ENCODE peak calls at places on chromosomes 6 and 20, in seven cellular contexts. O is fibroblast of the aortic adventitia, V is breast epithelium, Y is SW 1271, D is T-helper 2 cell, Z is brain microvascular endothelial cell, L is AG08396. P is an unnamed sample.
A peak's percentile ranks its signal among the peaks of the same experiment; 100 is the strongest.

GRCh38 chr6:127520061-127520460 is 926 bp upstream of the MTCL3 start:
- DNase-seq in O (peak; percentile 46), V (no peak), Y (no peak), D (peak; percentile 19), Z (peak; percentile 16), L (peak; percentile 21), P (no peak)

GRCh38 chr6:115969207-115969929 is 91.3 kb downstream of the FRK start:
- DNase-seq in O (peak; percentile 3), V (no peak), Y (no peak), D (no peak), Z (peak; percentile 1), L (peak; percentile 7), P (no peak)

GRCh38 chr6:21742238-21742660 is 148.7 kb downstream of the SOX4 start:
- DNase-seq in O (peak; percentile 66), V (no peak), Y (no peak), D (no peak), Z (peak; percentile 78), L (peak; percentile 35), P (no peak)

GRCh38 chr6:37417393-37417792 is 15.6 kb upstream of the CMTR1 start:
- DNase-seq in O (no peak), V (no peak), Y (no peak), D (no peak), Z (no peak), L (no peak), P (no peak)

GRCh38 chr6:3403244-3404154 is 53.4 kb downstream of the SLC22A23 start:
- DNase-seq in O (no peak), V (no peak), Y (no peak), D (no peak), Z (no peak), L (no peak), P (peak; percentile 70)

GRCh38 chr6:43202451-43202850 is 20.5 kb downstream of the CUL9 start:
- DNase-seq in O (no peak), V (no peak), Y (no peak), D (no peak), Z (no peak), L (no peak), P (no peak)

GRCh38 chr6:107972413-107973096 is 14.5 kb upstream of the SEC63 start:
- DNase-seq in O (no peak), V (no peak), Y (no peak), D (no peak), Z (no peak), L (no peak), P (no peak)

GRCh38 chr6:145349950-145350510 is 385.3 kb downstream of the EPM2A start:
- DNase-seq in O (no peak), V (no peak), Y (no peak), D (no peak), Z (no peak), L (no peak), P (no peak)

GRCh38 chr6:145845557-145845956 is 31.0 kb upstream of the FBXO30 start:
- DNase-seq in O (no peak), V (no peak), Y (no peak), D (no peak), Z (no peak), L (no peak), P (no peak)

GRCh38 chr20:47392015-47392720 is 35.7 kb upstream of the ZMYND8 start:
- DNase-seq in O (peak; percentile 97), V (no peak), Y (peak; percentile 71), D (no peak), Z (peak; percentile 97), L (peak; percentile 81), P (no peak)

GRCh38 chr6:36120539-36120938 is 9.8 kb upstream of the MAPK13 start:
- DNase-seq in O (no peak), V (peak; percentile 39), Y (no peak), D (peak; percentile 89), Z (no peak), L (no peak), P (no peak)

GRCh38 chr20:17967595-17968365 is 814 bp downstream of the SNX5 start:
- DNase-seq in O (peak; percentile 66), V (no peak), Y (peak; percentile 37), D (peak; percentile 69), Z (no peak), L (peak; percentile 46), P (peak; percentile 28)

GRCh38 chr6:11999245-11999644 is 12.9 kb upstream of the HIVEP1 start:
- DNase-seq in O (peak; percentile 82), V (no peak), Y (no peak), D (no peak), Z (peak; percentile 35), L (no peak), P (no peak)

GRCh38 chr6:160426146-160426545 is 78.0 kb downstream of the SLC22A3 start:
- DNase-seq in O (peak; percentile 34), V (no peak), Y (no peak), D (peak; percentile 3), Z (no peak), L (no peak), P (no peak)

GRCh38 chr6:31829633-31830492 is 2.3 kb downstream of the HSPA1B start:
- DNase-seq in O (peak; percentile 75), V (no peak), Y (peak; percentile 78), D (peak; percentile 71), Z (no peak), L (no peak), P (peak; percentile 41)

GRCh38 chr6:3540253-3540820 is 83.5 kb upstream of the SLC22A23 start:
- DNase-seq in O (no peak), V (no peak), Y (no peak), D (no peak), Z (no peak), L (no peak), P (peak; percentile 41)

GRCh38 chr6:118650500-118651281 is 700 bp downstream of the CEP85L start:
- DNase-seq in O (peak; percentile 56), V (no peak), Y (peak; percentile 17), D (peak; percentile 57), Z (peak; percentile 34), L (peak; percentile 66), P (peak; percentile 22)

GRCh38 chr6:136548582-136549330 is 1.5 kb downstream of the MAP7 start:
- DNase-seq in O (no peak), V (no peak), Y (no peak), D (no peak), Z (no peak), L (no peak), P (no peak)

GRCh38 chr6:27157461-27158315 is 89.8 kb upstream of the PRSS16 start:
- DNase-seq in O (peak; percentile 73), V (peak; percentile 67), Y (peak; percentile 74), D (peak; percentile 87), Z (peak; percentile 90), L (peak; percentile 48), P (peak; percentile 85)

GRCh38 chr6:166553563-166554271 is 32.8 kb downstream of the RAMACL start:
- DNase-seq in O (peak; percentile 89), V (no peak), Y (no peak), D (no peak), Z (peak; percentile 95), L (peak; percentile 70), P (no peak)

GRCh38 chr20:19129976-19130612 is 82.3 kb upstream of the SLC24A3 start:
- DNase-seq in O (no peak), V (no peak), Y (no peak), D (no peak), Z (no peak), L (no peak), P (peak; percentile 75)

GRCh38 chr6:101558712-101559111 is 165.2 kb downstream of the GRIK2 start:
- DNase-seq in O (no peak), V (no peak), Y (no peak), D (no peak), Z (no peak), L (no peak), P (no peak)

GRCh38 chr20:58133020-58133419 is 95.4 kb downstream of the ANKRD60 start:
- DNase-seq in O (no peak), V (no peak), Y (no peak), D (no peak), Z (no peak), L (no peak), P (no peak)

GRCh38 chr6:116877743-116878142 is 701 bp downstream of the RFX6 start:
- DNase-seq in O (no peak), V (no peak), Y (no peak), D (peak; percentile 8), Z (no peak), L (no peak), P (no peak)

GRCh38 chr6:54805077-54805476 is 41.5 kb upstream of the FAM83B start:
- DNase-seq in O (peak; percentile 2), V (no peak), Y (no peak), D (no peak), Z (no peak), L (peak; percentile 14), P (no peak)

GRCh38 chr20:33337119-33337518 is 54.1 kb downstream of the BPIFB1 start:
- DNase-seq in O (no peak), V (no peak), Y (no peak), D (no peak), Z (no peak), L (no peak), P (no peak)

GRCh38 chr6:26020983-26021349 is 58.4 kb downstream of the TRIM38 start:
- DNase-seq in O (peak; percentile 70), V (peak; percentile 60), Y (no peak), D (no peak), Z (peak; percentile 68), L (no peak), P (no peak)

GRCh38 chr6:142387997-142388815 is 86.4 kb downstream of the ADGRG6 start:
- DNase-seq in O (peak; percentile 81), V (no peak), Y (peak; percentile 78), D (peak; percentile 5), Z (peak; percentile 43), L (peak; percentile 13), P (peak; percentile 41)

GRCh38 chr6:150766201-150766997 is 99.1 kb upstream of the MTHFD1L start:
- DNase-seq in O (peak; percentile 42), V (no peak), Y (no peak), D (no peak), Z (no peak), L (no peak), P (peak; percentile 72)

GRCh38 chr20:5833309-5833941 is 83.2 kb downstream of the SHLD1 start:
- DNase-seq in O (no peak), V (no peak), Y (no peak), D (no peak), Z (no peak), L (no peak), P (no peak)

GRCh38 chr20:16518068-16518783 is 55.0 kb downstream of the KIF16B start:
- DNase-seq in O (peak; percentile 58), V (no peak), Y (peak; percentile 33), D (peak; percentile 34), Z (peak; percentile 45), L (peak; percentile 67), P (peak; percentile 47)

GRCh38 chr6:34958748-34959147 is 69.7 kb downstream of the ANKS1A start:
- DNase-seq in O (no peak), V (no peak), Y (no peak), D (no peak), Z (no peak), L (no peak), P (no peak)

GRCh38 chr6:112475083-112475482 is 128.0 kb downstream of the RFPL4B start:
- DNase-seq in O (peak; percentile 12), V (no peak), Y (no peak), D (no peak), Z (peak; percentile 64), L (no peak), P (no peak)

GRCh38 chr6:36692861-36693702 is 4.5 kb upstream of the RAB44 start:
- DNase-seq in O (peak; percentile 24), V (no peak), Y (no peak), D (no peak), Z (no peak), L (no peak), P (no peak)

GRCh38 chr6:24699521-24700359 is 19.2 kb downstream of the C6orf62 start:
- DNase-seq in O (peak; percentile 28), V (no peak), Y (no peak), D (no peak), Z (no peak), L (no peak), P (no peak)

GRCh38 chr6:157842213-157842612 is 19.2 kb downstream of the SNX9 start:
- DNase-seq in O (no peak), V (no peak), Y (no peak), D (no peak), Z (no peak), L (no peak), P (no peak)

P was measured in RPMI8226.